ENCODE peak calls at places on chromosomes 7 and 10, in six cellular contexts. Z is A549, C is K562, K is GM12878, I is upper lobe of left lung, P is HepG2. M is an unnamed sample. For H3K4me1, the result is how much of the 10 kb centered on the place peaks cover.

GRCh38 chr10:62183442-62183841 is 85.2 kb downstream of the RTKN2 start:
- ATAC-seq in Z (no peak), C (no peak), K (peak), I (no peak), P (peak), M (no peak)

GRCh38 chr7:117279931-117280525 is 42.8 kb downstream of the WNT2 start:
- ATAC-seq in Z (no peak), C (peak), K (no peak), I (no peak), P (no peak), M (peak)

GRCh38 chr10:93458821-93459257 is 23.3 kb downstream of the MYOF start:
- ATAC-seq in Z (peak), C (no peak), K (no peak), I (peak), P (peak), M (peak)

GRCh38 chr10:108582387-108582786 is 1340.9 kb downstream of the XPNPEP1 start:
- ATAC-seq in Z (no peak), C (no peak), K (no peak), I (peak), P (no peak), M (no peak)

GRCh38 chr7:91083855-91084644 is 180.2 kb upstream of the FZD1 start:
- ATAC-seq in Z (no peak), C (no peak), K (no peak), I (peak), P (no peak), M (no peak)

GRCh38 chr7:16811555-16811954 is 6.8 kb upstream of the AGR2 start:
- ATAC-seq in Z (peak), C (no peak), K (no peak), I (peak), P (no peak), M (no peak)

GRCh38 chr10:75722609-75723008 is 291.2 kb downstream of the LRMDA start:
- ATAC-seq in Z (no peak), C (no peak), K (no peak), I (no peak), P (no peak), M (no peak)

GRCh38 chr7:7565746-7566650 is 686 bp upstream of the MIOS start:
- ATAC-seq in Z (peak), C (no peak), K (no peak), I (peak), P (peak), M (no peak)

GRCh38 chr7:32941181-32941995 is 15.9 kb upstream of the FKBP9 start:
- ATAC-seq in Z (no peak), C (peak), K (no peak), I (no peak), P (peak), M (no peak)

GRCh38 chr7:122412886-122413285 is 108.3 kb upstream of the FEZF1 start:
- ATAC-seq in Z (no peak), C (no peak), K (no peak), I (peak), P (no peak), M (peak)

GRCh38 chr7:43244232-43244631 is 131.8 kb downstream of the HECW1 start:
- ATAC-seq in Z (no peak), C (no peak), K (no peak), I (no peak), P (no peak), M (no peak)

GRCh38 chr10:90988802-90989201 is 67.9 kb upstream of the ANKRD1 start:
- ATAC-seq in Z (no peak), C (no peak), K (no peak), I (no peak), P (no peak), M (no peak)

GRCh38 chr10:126902157-126902556 is 3.1 kb upstream of the DOCK1 start:
- ATAC-seq in Z (no peak), C (no peak), K (no peak), I (no peak), P (no peak), M (no peak)

GRCh38 chr10:3892440-3893101 is 107.6 kb upstream of the KLF6 start:
- ATAC-seq in Z (no peak), C (no peak), K (no peak), I (no peak), P (no peak), M (no peak)

GRCh38 chr7:17492437-17492836 is 194.0 kb downstream of the AHR start:
- ATAC-seq in Z (no peak), C (no peak), K (peak), I (no peak), P (no peak), M (no peak)

GRCh38 chr7:144024213-144024612 is 24.1 kb downstream of the OR6B1 start:
- ATAC-seq in Z (peak), C (no peak), K (peak), I (no peak), P (no peak), M (no peak)

GRCh38 chr7:158431055-158431940 is 156.3 kb downstream of the PTPRN2 start:
- ATAC-seq in Z (peak), C (no peak), K (no peak), I (peak), P (no peak), M (no peak)

GRCh38 chr7:119999743-120000475 is 273.1 kb upstream of the KCND2 start:
- ATAC-seq in Z (no peak), C (peak), K (no peak), I (no peak), P (no peak), M (no peak)

GRCh38 chr10:109975251-109975650 is 32.5 kb upstream of the ADD3 start:
- ATAC-seq in Z (no peak), C (no peak), K (no peak), I (no peak), P (no peak), M (no peak)

GRCh38 chr10:97020452-97021400 is 165.0 kb downstream of the SLIT1 start:
- ATAC-seq in Z (no peak), C (no peak), K (no peak), I (peak), P (peak), M (peak)

GRCh38 chr7:113810108-113810748 is 108.6 kb downstream of the PPP1R3A start:
- ATAC-seq in Z (no peak), C (no peak), K (no peak), I (no peak), P (no peak), M (no peak)

GRCh38 chr10:34768261-34768971 is 46.7 kb downstream of the PARD3 start:
- ATAC-seq in Z (peak), C (no peak), K (peak), I (peak), P (no peak), M (peak)
- TF ChIP-seq EP300 in Z (no peak), C (no peak), K (no peak), I (no peak), P (no peak), M (no peak)

GRCh38 chr7:22565315-22565811 is 65.4 kb upstream of the STEAP1B start:
- ATAC-seq in Z (no peak), C (peak), K (peak), I (peak), P (no peak), M (no peak)

GRCh38 chr7:22563621-22564241 is 63.7 kb upstream of the STEAP1B start:
- ATAC-seq in Z (no peak), C (peak), K (peak), I (no peak), P (peak), M (no peak)

GRCh38 chr7:22563115-22563514 is 63.1 kb upstream of the STEAP1B start:
- ATAC-seq in Z (no peak), C (peak), K (peak), I (no peak), P (no peak), M (no peak)

GRCh38 chr7:22566176-22566575 is 66.2 kb upstream of the STEAP1B start:
- ATAC-seq in Z (no peak), C (no peak), K (no peak), I (no peak), P (no peak), M (no peak)

DNA sequence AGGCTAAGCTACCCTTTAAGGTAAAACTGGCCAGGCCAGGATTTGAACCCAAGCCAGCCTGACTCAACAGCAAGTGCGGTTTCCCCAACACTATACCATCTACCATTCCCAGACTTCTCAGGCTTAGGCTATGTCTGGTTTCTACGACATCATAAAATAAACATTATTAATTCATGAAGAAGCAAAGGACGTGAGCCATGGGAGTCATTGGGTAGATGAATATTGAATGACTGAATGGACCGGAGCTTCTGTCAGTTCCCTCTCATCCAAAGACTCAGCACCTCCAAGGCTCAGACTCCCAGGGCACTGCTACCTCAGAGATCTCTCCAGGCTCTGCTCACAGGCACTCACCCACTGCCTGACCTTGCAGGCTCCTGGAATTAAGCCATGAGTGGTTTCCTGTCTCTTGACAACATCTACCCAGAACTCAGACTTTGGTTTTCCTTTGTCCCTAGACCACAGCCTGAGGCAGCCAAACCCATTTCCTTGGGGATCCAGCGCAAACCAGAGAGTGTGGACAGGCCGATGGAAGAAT is 64.6 kb upstream of the STEAP1B start:
- ATAC-seq in Z (no peak), C (peak), K (no peak), I (peak), P (no peak), M (no peak)
- H3K4me1 ChIP-seq in Z (half or more), C (half or more), K (under half), I (half or more), P (under half), M (half or more)

DNA sequence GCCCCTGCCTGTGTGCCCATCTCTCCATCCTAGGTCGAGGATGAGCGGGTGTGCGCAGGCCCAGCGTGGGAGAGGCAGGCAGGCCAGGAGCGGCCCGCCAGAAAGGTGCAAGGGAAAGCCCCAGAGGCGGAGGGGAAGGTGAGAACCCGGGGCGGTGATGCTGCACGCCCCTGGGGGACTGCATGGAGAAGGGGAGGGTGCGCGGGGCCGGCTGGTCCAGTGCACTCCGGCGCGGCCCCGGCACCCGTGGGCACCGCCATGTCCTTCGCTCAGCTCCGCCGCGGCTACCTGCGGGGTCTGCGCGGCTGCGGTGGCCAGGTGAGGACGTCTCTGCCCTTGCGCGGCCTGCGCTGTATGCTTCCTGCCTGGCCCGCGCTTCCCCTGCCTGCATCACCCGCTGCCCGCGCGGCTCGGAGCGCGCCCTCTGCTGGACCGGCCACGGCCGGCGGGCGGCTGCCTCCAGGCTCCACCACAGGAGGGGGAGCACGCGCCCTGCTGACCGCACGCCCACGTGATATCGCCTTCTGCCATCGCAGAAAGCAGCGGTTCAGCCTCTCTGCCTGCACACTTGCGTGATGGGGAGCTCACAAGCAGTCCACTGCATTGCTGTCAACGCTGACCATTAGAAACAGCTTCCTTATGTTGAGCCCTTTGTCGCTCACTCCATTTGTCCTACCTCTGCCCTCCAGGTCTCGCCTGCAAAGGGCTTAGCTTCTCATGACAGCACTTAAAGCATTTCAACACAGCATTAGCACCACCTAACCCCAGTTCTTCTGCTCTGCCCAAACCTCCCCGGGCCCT is 73.9 kb downstream of the CXCL12 start:
- ATAC-seq in Z (peak), C (peak), K (peak), I (peak), P (no peak), M (peak)
- TF ChIP-seq POLR2A in Z (no peak), C (no peak), K (peak), I (no peak), P (no peak), M (no peak)

GRCh38 chr10:122060250-122060649 is 71.3 kb downstream of the TACC2 start:
- ATAC-seq in Z (no peak), C (no peak), K (no peak), I (no peak), P (no peak), M (no peak)

GRCh38 chr10:122068844-122069243 is 79.9 kb downstream of the TACC2 start:
- ATAC-seq in Z (no peak), C (no peak), K (no peak), I (no peak), P (no peak), M (no peak)

GRCh38 chr10:122057841-122058240 is 68.9 kb downstream of the TACC2 start:
- ATAC-seq in Z (no peak), C (no peak), K (no peak), I (no peak), P (no peak), M (no peak)

DNA sequence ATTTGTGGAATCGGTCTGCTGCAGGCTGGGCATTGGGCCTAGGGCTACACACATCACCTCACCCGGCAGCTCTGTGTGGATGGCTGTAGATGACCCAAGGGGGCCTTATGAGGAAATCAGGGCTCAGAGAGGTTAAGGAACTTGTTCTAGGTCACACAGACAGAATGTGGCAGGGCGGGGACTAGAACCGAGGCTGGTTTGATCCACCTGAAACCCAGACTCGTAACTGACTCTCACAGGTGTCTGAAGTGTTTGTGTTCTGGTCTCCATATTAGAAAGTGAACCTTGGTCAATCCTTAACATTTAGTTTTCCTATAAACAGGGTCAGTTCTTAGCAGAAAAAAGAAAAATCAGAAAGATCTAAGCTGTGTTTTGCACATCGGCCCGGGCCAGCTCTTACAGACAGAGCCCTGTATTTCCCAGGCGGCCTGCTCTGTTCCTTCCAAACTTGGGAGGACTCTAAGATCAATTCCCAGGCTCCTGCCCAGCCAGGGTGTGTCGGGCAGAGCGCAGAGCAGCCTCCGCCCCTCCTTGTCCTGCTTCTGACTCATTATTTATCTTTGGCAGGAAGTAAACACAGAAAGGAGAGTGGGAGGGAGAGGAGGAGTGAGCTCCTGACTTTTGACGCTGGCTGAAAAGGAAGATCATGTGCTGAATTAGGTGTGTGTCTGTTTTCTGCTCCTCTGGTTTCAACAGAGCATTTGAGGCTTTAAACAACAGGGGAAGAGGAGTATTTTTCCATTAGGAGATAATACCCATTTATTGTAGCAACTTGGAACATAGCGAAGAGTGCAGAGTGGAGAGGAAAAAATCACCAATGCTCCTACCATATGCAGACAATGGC is 74.1 kb downstream of the TACC2 start:
- ATAC-seq in Z (peak), C (peak), K (no peak), I (peak), P (peak), M (peak)
- TF ChIP-seq EP300 in Z (peak), C (peak), K (no peak), I (peak), P (peak), M (no peak)

GRCh38 chr7:6012355-6013104 is 3.5 kb downstream of the AIMP2 start:
- ATAC-seq in Z (no peak), C (no peak), K (no peak), I (no peak), P (no peak), M (no peak)

GRCh38 chr7:6011541-6011940 is 2.5 kb downstream of the AIMP2 start:
- ATAC-seq in Z (no peak), C (no peak), K (no peak), I (no peak), P (no peak), M (no peak)

DNA sequence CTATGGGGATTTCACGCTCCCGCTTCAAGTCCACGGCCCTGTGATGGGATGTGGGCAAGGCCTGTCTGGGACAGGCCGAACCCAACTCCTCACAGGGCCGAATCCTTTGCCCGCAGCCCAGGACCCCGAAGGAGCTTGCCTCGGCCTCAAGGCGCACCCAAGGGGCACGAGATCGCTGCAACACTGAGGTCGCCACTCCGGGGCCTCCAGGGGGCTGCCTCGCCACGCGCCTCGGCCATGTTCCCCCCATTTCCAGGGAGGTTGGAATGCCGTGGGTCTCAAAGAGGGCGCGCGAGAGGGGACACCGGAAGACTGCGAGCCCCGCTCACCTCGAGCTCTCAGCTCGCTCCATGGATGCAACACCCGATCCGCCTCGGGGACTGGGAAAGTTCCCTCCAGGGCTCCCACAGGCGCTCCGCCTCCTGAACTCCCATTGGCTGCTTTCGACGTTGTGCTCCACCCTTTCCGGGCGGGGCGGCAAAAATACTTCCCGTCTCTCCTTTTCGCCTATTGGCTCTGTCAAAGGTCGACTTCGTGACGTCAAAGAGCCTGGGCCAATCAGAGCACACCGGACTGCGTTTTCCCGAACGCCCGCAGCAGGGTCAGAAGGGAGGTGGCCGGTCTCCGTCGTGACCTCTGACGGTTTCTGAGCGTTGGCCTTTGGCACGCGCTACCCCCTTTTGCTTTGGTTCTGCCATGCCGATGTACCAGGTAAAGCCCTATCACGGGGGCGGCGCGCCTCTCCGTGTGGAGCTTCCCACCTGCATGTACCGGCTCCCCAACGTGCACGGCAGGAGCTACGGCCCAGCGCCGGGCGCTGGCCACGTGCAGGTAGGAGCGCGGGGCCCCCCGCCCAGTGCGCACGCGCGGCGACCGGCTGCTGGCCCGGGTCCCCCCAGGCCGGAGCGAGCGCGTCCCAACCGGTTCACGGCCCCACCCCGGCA is at the start of the genes AIMP2 and PMS2:
- ATAC-seq in Z (peak), C (peak), K (peak), I (peak), P (peak), M (peak)
- H3K4me1 ChIP-seq in Z (under half), C (under half), K (under half), I (under half), P (under half), M (under half)

GRCh38 chr7:103073989-103074518 is 542 bp downstream of the FBXL13 start:
- ATAC-seq in Z (peak), C (no peak), K (no peak), I (no peak), P (no peak), M (no peak)
- TF ChIP-seq POLR2A in Z (no peak), C (no peak), K (no peak), I (no peak), P (no peak), M (no peak)

DNA sequence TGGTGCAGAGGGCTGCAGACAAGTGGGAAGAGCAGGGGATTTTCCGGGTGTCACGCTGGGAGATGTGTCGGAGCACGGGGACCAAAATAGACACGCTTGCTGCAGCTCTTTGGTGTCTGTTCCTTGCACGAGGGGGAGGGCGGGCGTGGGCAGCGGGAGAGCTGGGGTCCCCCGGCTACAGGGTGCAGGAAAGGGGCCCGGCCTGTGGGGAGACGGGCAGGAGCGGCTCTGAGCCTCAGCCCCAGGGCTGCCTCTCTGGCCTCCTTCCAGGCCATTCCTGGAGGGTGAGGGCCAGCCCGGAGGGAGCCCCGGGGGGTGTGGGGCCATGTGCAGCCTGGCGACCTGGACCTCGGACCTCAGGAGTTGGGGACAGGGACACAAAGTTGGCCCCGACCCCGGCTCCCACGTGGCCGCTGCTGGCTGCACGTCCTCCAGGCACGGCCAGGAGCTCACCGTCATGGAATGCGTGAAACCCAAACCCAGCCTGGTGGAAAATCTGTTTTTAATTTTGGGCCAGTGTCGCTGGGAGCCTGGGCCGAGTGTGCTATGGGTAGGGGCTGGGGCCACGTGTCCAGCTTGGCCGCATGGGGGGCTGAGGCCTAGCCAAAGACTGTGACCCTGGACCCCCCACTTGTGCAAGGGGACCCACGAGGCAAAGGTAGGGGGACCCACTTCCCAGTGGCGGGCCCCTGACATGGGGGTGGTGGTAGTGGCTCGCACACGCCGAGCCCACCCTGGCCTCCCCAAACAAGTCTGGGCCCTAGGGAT is 6.6 kb downstream of the TTYH3 start:
- ATAC-seq in Z (no peak), C (no peak), K (no peak), I (peak), P (peak), M (no peak)
- TF ChIP-seq EP300 in Z (no peak), C (no peak), K (no peak), I (no peak), P (peak), M (no peak)